ENCODE peak calls at places on chromosomes 6 and 20, in ten cellular contexts. One of them, this sample, is unnamed.

GRCh38 chr6:81515562-81516453 is 236.7 kb downstream of the TENT5A start:
- DNase-seq in upper lobe of left lung: no peak
- DNase-seq in heart left ventricle: no peak
- DNase-seq in esophagus squamous epithelium: no peak
- DNase-seq in OCI-LY7: no peak
- DNase-seq in lung: no peak
- DNase-seq in HL-60: no peak
- DNase-seq in endodermal cell: no peak
- DNase-seq in fibroblast of lung: no peak
- DNase-seq in PC-3: no peak
- DNase-seq in this sample: no peak

GRCh38 chr6:3616565-3617176 is 134.8 kb downstream of the PXDC1 start:
- DNase-seq in endodermal cell: peak
- DNase-seq in upper lobe of left lung: no peak
- DNase-seq in esophagus squamous epithelium: no peak
- DNase-seq in OCI-LY7: no peak
- DNase-seq in HL-60: no peak
- DNase-seq in heart left ventricle: no peak
- DNase-seq in fibroblast of lung: no peak
- DNase-seq in PC-3: no peak
- DNase-seq in lung: no peak
- DNase-seq in this sample: no peak

GRCh38 chr6:169292340-169293124 is 38.9 kb upstream of the THBS2 start:
- DNase-seq in esophagus squamous epithelium: no peak
- DNase-seq in heart left ventricle: no peak
- DNase-seq in OCI-LY7: no peak
- DNase-seq in upper lobe of left lung: no peak
- DNase-seq in HL-60: no peak
- DNase-seq in PC-3: peak
- DNase-seq in fibroblast of lung: peak
- DNase-seq in lung: no peak
- DNase-seq in endodermal cell: no peak
- DNase-seq in this sample: no peak

GRCh38 chr20:7695622-7696021 is 244.6 kb downstream of the HAO1 start:
- DNase-seq in endodermal cell: no peak
- DNase-seq in heart left ventricle: no peak
- DNase-seq in HL-60: no peak
- DNase-seq in OCI-LY7: no peak
- DNase-seq in upper lobe of left lung: no peak
- DNase-seq in esophagus squamous epithelium: no peak
- DNase-seq in PC-3: peak
- DNase-seq in lung: no peak
- DNase-seq in fibroblast of lung: peak
- DNase-seq in this sample: no peak

GRCh38 chr6:44261581-44261980 is 3.8 kb downstream of the NFKBIE start:
- DNase-seq in endodermal cell: no peak
- DNase-seq in lung: no peak
- DNase-seq in upper lobe of left lung: no peak
- DNase-seq in fibroblast of lung: no peak
- DNase-seq in PC-3: no peak
- DNase-seq in esophagus squamous epithelium: no peak
- DNase-seq in OCI-LY7: no peak
- DNase-seq in HL-60: no peak
- DNase-seq in heart left ventricle: no peak
- DNase-seq in this sample: peak

GRCh38 chr20:17531537-17532025 is 402 bp upstream of the BFSP1 start:
- DNase-seq in upper lobe of left lung: no peak
- DNase-seq in fibroblast of lung: no peak
- DNase-seq in endodermal cell: no peak
- DNase-seq in OCI-LY7: no peak
- DNase-seq in HL-60: no peak
- DNase-seq in PC-3: no peak
- DNase-seq in lung: no peak
- DNase-seq in heart left ventricle: no peak
- DNase-seq in esophagus squamous epithelium: no peak
- DNase-seq in this sample: no peak

GRCh38 chr6:53624491-53624890 is 41.1 kb downstream of the KLHL31 start:
- DNase-seq in endodermal cell: no peak
- DNase-seq in heart left ventricle: no peak
- DNase-seq in lung: no peak
- DNase-seq in esophagus squamous epithelium: no peak
- DNase-seq in fibroblast of lung: no peak
- DNase-seq in upper lobe of left lung: no peak
- DNase-seq in HL-60: peak
- DNase-seq in PC-3: no peak
- DNase-seq in OCI-LY7: no peak
- DNase-seq in this sample: no peak

GRCh38 chr6:166584813-166585429 is 1.6 kb downstream of the RAMACL start:
- DNase-seq in PC-3: no peak
- DNase-seq in upper lobe of left lung: no peak
- DNase-seq in HL-60: no peak
- DNase-seq in OCI-LY7: no peak
- DNase-seq in esophagus squamous epithelium: no peak
- DNase-seq in heart left ventricle: no peak
- DNase-seq in fibroblast of lung: no peak
- DNase-seq in endodermal cell: no peak
- DNase-seq in lung: no peak
- DNase-seq in this sample: no peak

GRCh38 chr6:136034422-136034821 is 182.9 kb downstream of the PDE7B start:
- DNase-seq in OCI-LY7: no peak
- DNase-seq in PC-3: no peak
- DNase-seq in esophagus squamous epithelium: no peak
- DNase-seq in lung: no peak
- DNase-seq in upper lobe of left lung: no peak
- DNase-seq in HL-60: no peak
- DNase-seq in fibroblast of lung: no peak
- DNase-seq in endodermal cell: no peak
- DNase-seq in heart left ventricle: no peak
- DNase-seq in this sample: no peak
- H3K27ac ChIP-seq in OCI-LY7: no peak
- H3K27ac ChIP-seq in PC-3: no peak
- H3K27ac ChIP-seq in esophagus squamous epithelium: no peak
- H3K27ac ChIP-seq in lung: no peak
- H3K27ac ChIP-seq in upper lobe of left lung: no peak
- H3K27ac ChIP-seq in HL-60: no peak
- H3K27ac ChIP-seq in fibroblast of lung: no peak
- H3K27ac ChIP-seq in endodermal cell: no peak
- H3K27ac ChIP-seq in heart left ventricle: peak
- H3K27ac ChIP-seq in this sample: no peak

GRCh38 chr6:159148641-159149040 is 20.6 kb upstream of the FNDC1 start:
- DNase-seq in fibroblast of lung: no peak
- DNase-seq in endodermal cell: no peak
- DNase-seq in upper lobe of left lung: no peak
- DNase-seq in OCI-LY7: no peak
- DNase-seq in heart left ventricle: no peak
- DNase-seq in esophagus squamous epithelium: no peak
- DNase-seq in PC-3: no peak
- DNase-seq in HL-60: no peak
- DNase-seq in lung: no peak
- DNase-seq in this sample: no peak

GRCh38 chr6:159152014-159152413 is 17.2 kb upstream of the FNDC1 start:
- DNase-seq in OCI-LY7: no peak
- DNase-seq in fibroblast of lung: peak
- DNase-seq in upper lobe of left lung: no peak
- DNase-seq in PC-3: no peak
- DNase-seq in lung: no peak
- DNase-seq in endodermal cell: no peak
- DNase-seq in heart left ventricle: no peak
- DNase-seq in HL-60: no peak
- DNase-seq in esophagus squamous epithelium: no peak
- DNase-seq in this sample: no peak

GRCh38 chr6:159155679-159156078 is 13.5 kb upstream of the FNDC1 start:
- DNase-seq in fibroblast of lung: no peak
- DNase-seq in endodermal cell: no peak
- DNase-seq in PC-3: no peak
- DNase-seq in esophagus squamous epithelium: no peak
- DNase-seq in HL-60: no peak
- DNase-seq in OCI-LY7: no peak
- DNase-seq in heart left ventricle: no peak
- DNase-seq in upper lobe of left lung: no peak
- DNase-seq in lung: no peak
- DNase-seq in this sample: no peak

GRCh38 chr6:159149641-159150040 is 19.6 kb upstream of the FNDC1 start:
- DNase-seq in upper lobe of left lung: no peak
- DNase-seq in esophagus squamous epithelium: no peak
- DNase-seq in HL-60: no peak
- DNase-seq in OCI-LY7: no peak
- DNase-seq in lung: no peak
- DNase-seq in PC-3: no peak
- DNase-seq in endodermal cell: no peak
- DNase-seq in heart left ventricle: no peak
- DNase-seq in fibroblast of lung: no peak
- DNase-seq in this sample: no peak

DNA sequence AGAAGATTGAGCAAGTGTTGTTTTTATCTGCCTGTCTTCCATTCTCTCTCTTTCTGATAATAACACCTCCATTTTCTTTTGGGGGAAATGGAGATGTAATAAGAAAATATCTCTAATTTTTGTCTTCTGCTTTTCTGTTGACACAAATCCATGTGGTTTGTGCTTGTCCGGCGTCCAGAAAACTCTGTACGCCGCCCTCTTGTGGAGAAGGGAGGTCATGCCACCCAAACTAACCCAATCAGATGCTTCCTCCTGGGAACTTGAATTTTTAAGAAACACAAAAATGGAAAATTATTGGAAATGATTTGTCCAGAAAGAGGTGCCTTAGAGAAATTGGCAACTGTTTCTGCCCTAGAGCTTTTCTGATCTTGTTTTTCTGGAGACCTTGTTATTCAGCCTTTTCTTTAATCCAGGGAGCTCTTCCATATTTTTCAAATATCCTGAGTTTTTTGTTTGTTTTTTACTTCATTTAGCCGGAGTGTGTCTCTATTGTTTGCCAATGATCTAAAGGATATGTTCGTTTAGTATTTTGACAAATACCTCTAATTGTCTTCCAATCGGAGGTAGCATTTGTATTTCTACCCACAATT is 17.8 kb upstream of the FNDC1 start:
- DNase-seq in OCI-LY7: peak
- DNase-seq in upper lobe of left lung: peak
- DNase-seq in heart left ventricle: peak
- DNase-seq in endodermal cell: peak
- DNase-seq in esophagus squamous epithelium: no peak
- DNase-seq in HL-60: peak
- DNase-seq in PC-3: peak
- DNase-seq in fibroblast of lung: peak
- DNase-seq in lung: peak
- DNase-seq in this sample: peak
- TF ChIP-seq CTCF in OCI-LY7: peak
- TF ChIP-seq CTCF in upper lobe of left lung: peak
- TF ChIP-seq CTCF in heart left ventricle: peak
- TF ChIP-seq CTCF in endodermal cell: peak
- TF ChIP-seq CTCF in esophagus squamous epithelium: peak
- TF ChIP-seq CTCF in HL-60: peak
- TF ChIP-seq CTCF in PC-3: peak
- TF ChIP-seq CTCF in fibroblast of lung: peak
- TF ChIP-seq CTCF in lung: peak
- TF ChIP-seq CTCF in this sample: peak

DNA sequence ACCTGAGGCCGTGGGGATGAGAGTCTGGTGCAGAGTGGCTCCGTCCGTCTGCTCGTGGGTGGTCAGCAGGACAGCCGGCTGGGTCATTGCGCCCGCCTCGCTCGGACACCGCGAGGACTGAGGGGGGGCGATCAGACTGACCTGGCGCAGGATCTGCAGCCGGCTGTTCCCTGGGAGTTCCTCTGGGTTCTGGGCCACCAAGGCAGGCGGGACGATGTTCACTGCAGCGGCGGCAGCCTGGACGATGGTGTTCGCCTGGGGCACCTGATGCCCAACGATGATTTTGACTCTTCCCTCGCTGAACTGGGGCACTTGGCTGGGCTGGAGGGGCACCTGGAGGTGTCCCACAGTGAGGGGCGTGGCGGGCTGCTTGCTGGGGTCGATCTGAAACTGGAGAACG is 39.2 kb downstream of the ZFP64 start:
- DNase-seq in endodermal cell: no peak
- DNase-seq in upper lobe of left lung: no peak
- DNase-seq in HL-60: no peak
- DNase-seq in fibroblast of lung: no peak
- DNase-seq in PC-3: no peak
- DNase-seq in esophagus squamous epithelium: no peak
- DNase-seq in heart left ventricle: no peak
- DNase-seq in lung: no peak
- DNase-seq in OCI-LY7: no peak
- DNase-seq in this sample: no peak
- H3K4me3 ChIP-seq in endodermal cell: no peak
- H3K4me3 ChIP-seq in upper lobe of left lung: no peak
- H3K4me3 ChIP-seq in HL-60: no peak
- H3K4me3 ChIP-seq in fibroblast of lung: no peak
- H3K4me3 ChIP-seq in PC-3: no peak
- H3K4me3 ChIP-seq in esophagus squamous epithelium: no peak
- H3K4me3 ChIP-seq in heart left ventricle: no peak
- H3K4me3 ChIP-seq in lung: no peak
- H3K4me3 ChIP-seq in OCI-LY7: no peak
- H3K4me3 ChIP-seq in this sample: no peak

GRCh38 chr6:110938176-110938575 is 20.3 kb upstream of the GTF3C6 start:
- DNase-seq in HL-60: no peak
- DNase-seq in heart left ventricle: no peak
- DNase-seq in endodermal cell: no peak
- DNase-seq in fibroblast of lung: peak
- DNase-seq in PC-3: peak
- DNase-seq in OCI-LY7: no peak
- DNase-seq in esophagus squamous epithelium: no peak
- DNase-seq in lung: no peak
- DNase-seq in upper lobe of left lung: no peak
- DNase-seq in this sample: no peak

GRCh38 chr6:110933913-110934312 is 24.6 kb upstream of the GTF3C6 start:
- DNase-seq in PC-3: no peak
- DNase-seq in endodermal cell: no peak
- DNase-seq in esophagus squamous epithelium: no peak
- DNase-seq in upper lobe of left lung: no peak
- DNase-seq in heart left ventricle: no peak
- DNase-seq in OCI-LY7: no peak
- DNase-seq in lung: no peak
- DNase-seq in fibroblast of lung: no peak
- DNase-seq in HL-60: no peak
- DNase-seq in this sample: no peak

GRCh38 chr6:110930795-110931194 is 27.7 kb upstream of the GTF3C6 start:
- DNase-seq in upper lobe of left lung: no peak
- DNase-seq in PC-3: no peak
- DNase-seq in endodermal cell: no peak
- DNase-seq in heart left ventricle: no peak
- DNase-seq in OCI-LY7: no peak
- DNase-seq in HL-60: no peak
- DNase-seq in lung: no peak
- DNase-seq in esophagus squamous epithelium: no peak
- DNase-seq in fibroblast of lung: no peak
- DNase-seq in this sample: no peak

GRCh38 chr6:110935171-110935570 is 23.3 kb upstream of the GTF3C6 start:
- DNase-seq in esophagus squamous epithelium: no peak
- DNase-seq in fibroblast of lung: no peak
- DNase-seq in upper lobe of left lung: no peak
- DNase-seq in PC-3: no peak
- DNase-seq in lung: no peak
- DNase-seq in endodermal cell: no peak
- DNase-seq in OCI-LY7: no peak
- DNase-seq in HL-60: no peak
- DNase-seq in heart left ventricle: no peak
- DNase-seq in this sample: no peak

DNA sequence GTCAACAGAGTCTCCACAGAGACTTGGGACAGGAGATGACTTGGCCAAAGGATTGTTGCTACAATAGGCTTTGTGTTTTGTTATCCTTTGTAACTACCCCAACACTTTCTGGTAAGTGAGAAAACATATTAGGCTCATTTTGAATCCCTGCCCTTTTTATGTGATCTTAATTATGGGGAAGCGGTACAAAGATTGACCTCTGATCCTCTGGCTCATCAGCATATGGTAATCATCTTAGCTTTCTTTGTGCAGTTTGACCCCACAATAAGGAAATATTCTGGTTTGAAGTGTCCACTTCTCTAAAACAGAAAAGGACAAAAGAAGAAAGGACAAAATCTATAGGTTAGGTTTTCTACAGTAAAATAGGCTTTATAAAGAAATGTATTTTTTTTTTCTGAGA is 24.0 kb upstream of the GTF3C6 start:
- DNase-seq in HL-60: no peak
- DNase-seq in heart left ventricle: no peak
- DNase-seq in upper lobe of left lung: no peak
- DNase-seq in OCI-LY7: no peak
- DNase-seq in PC-3: no peak
- DNase-seq in esophagus squamous epithelium: no peak
- DNase-seq in lung: no peak
- DNase-seq in endodermal cell: no peak
- DNase-seq in fibroblast of lung: no peak
- DNase-seq in this sample: no peak
- H3K27ac ChIP-seq in HL-60: no peak
- H3K27ac ChIP-seq in heart left ventricle: no peak
- H3K27ac ChIP-seq in upper lobe of left lung: no peak
- H3K27ac ChIP-seq in OCI-LY7: no peak
- H3K27ac ChIP-seq in PC-3: no peak
- H3K27ac ChIP-seq in esophagus squamous epithelium: no peak
- H3K27ac ChIP-seq in lung: no peak
- H3K27ac ChIP-seq in endodermal cell: no peak
- H3K27ac ChIP-seq in fibroblast of lung: no peak
- H3K27ac ChIP-seq in this sample: no peak